ENCODE peak calls at places on chromosome 4, in five cellular contexts. E, C, G, Q and Y are unnamed samples.
A peak's percentile ranks its signal among the peaks of the same experiment; 100 is the strongest.

GRCh38 chr4:42396361-42397255 is 680 bp upstream of the SHISA3 start:
- DNase-seq in G (no peak), E (peak; percentile 38), Q (no peak), C (no peak), Y (peak; percentile 52)

GRCh38 chr4:61298178-61298740 is 98.1 kb downstream of the ADGRL3 start:
- DNase-seq in G (no peak), E (no peak), Q (no peak), C (no peak), Y (peak; percentile 29)

GRCh38 chr4:19213388-19213787 is 1038.3 kb upstream of the SLIT2 start:
- DNase-seq in E (no peak), C (no peak), G (no peak), Q (no peak), Y (peak; percentile 1)

GRCh38 chr4:160481696-160482330 is 1378.9 kb downstream of the RAPGEF2 start:
- DNase-seq in Q (no peak), G (no peak), C (no peak), E (no peak), Y (no peak)

GRCh38 chr4:185305979-185306442 is 89.7 kb downstream of the LRP2BP start:
- DNase-seq in E (peak; percentile 94), C (peak; percentile 97), G (no peak), Q (no peak), Y (peak; percentile 78)

GRCh38 chr4:57499786-57500185 is 389.6 kb upstream of the IGFBP7 start:
- DNase-seq in Q (no peak), G (no peak), E (peak; percentile 12), C (no peak), Y (no peak)

GRCh38 chr4:172168888-172169287 is 355.7 kb downstream of the GALNTL6 start:
- DNase-seq in C (no peak), G (no peak), E (no peak), Q (no peak), Y (no peak)

GRCh38 chr4:186144596-186145569 is 40.4 kb downstream of the FAM149A start:
- DNase-seq in C (peak; percentile 37), E (peak; percentile 56), G (peak; percentile 65), Q (peak; percentile 71), Y (peak; percentile 66)

GRCh38 chr4:14410469-14410868 is 591.8 kb upstream of the CPEB2 start:
- DNase-seq in G (no peak), Q (no peak), C (no peak), E (no peak), Y (no peak)

GRCh38 chr4:10346023-10346422 is 111.2 kb downstream of the ZNF518B start:
- DNase-seq in G (no peak), C (no peak), E (peak; percentile 72), Q (no peak), Y (peak; percentile 71)

GRCh38 chr4:14008494-14008893 is 381.0 kb upstream of the BOD1L1 start:
- DNase-seq in Q (no peak), E (no peak), G (no peak), C (no peak), Y (no peak)

GRCh38 chr4:87377816-87378215 is 13.2 kb downstream of the HSD17B11 start:
- DNase-seq in C (no peak), G (no peak), Q (no peak), E (no peak), Y (no peak)

GRCh38 chr4:10619855-10620254 is 64.7 kb downstream of the CLNK start:
- DNase-seq in C (no peak), Q (no peak), G (no peak), E (no peak), Y (no peak)

GRCh38 chr4:113116414-113117345 is 67.2 kb downstream of the ANK2 start:
- DNase-seq in Q (no peak), G (no peak), C (no peak), E (no peak), Y (no peak)

GRCh38 chr4:156322592-156322991 is 368.9 kb upstream of the CTSO start:
- DNase-seq in Q (no peak), E (peak; percentile 86), C (peak; percentile 92), G (no peak), Y (peak; percentile 76)

GRCh38 chr4:114417214-114417613 is 181.4 kb upstream of the UGT8 start:
- DNase-seq in C (no peak), Q (no peak), G (no peak), E (no peak), Y (no peak)

GRCh38 chr4:150119492-150119891 is 41.2 kb downstream of the DCLK2 start:
- DNase-seq in G (no peak), E (peak; percentile 56), Q (no peak), C (peak; percentile 62), Y (peak; percentile 41)

GRCh38 chr4:37727635-37728034 is 41.5 kb upstream of the RELL1 start:
- DNase-seq in G (no peak), Q (no peak), E (no peak), C (no peak), Y (no peak)

GRCh38 chr4:138329506-138330070 is 87.4 kb upstream of the SLC7A11 start:
- DNase-seq in Q (no peak), G (no peak), E (no peak), C (no peak), Y (no peak)

GRCh38 chr4:10006604-10007435 is 14.5 kb downstream of the SLC2A9 start:
- DNase-seq in C (no peak), Q (no peak), G (no peak), E (peak; percentile 60), Y (peak; percentile 37)

GRCh38 chr4:164402554-164402953 is 351.4 kb upstream of the SMIM31 start:
- DNase-seq in C (peak; percentile 28), G (no peak), E (no peak), Q (no peak), Y (no peak)

GRCh38 chr4:721261-722171 is 15.9 kb downstream of the PCGF3 start:
- DNase-seq in G (no peak), C (no peak), Q (no peak), E (peak; percentile 26), Y (peak; percentile 68)

GRCh38 chr4:116358633-116359222 is 726.6 kb downstream of the TRAM1L1 start:
- DNase-seq in C (peak; percentile 8), E (peak; percentile 72), G (no peak), Q (no peak), Y (peak; percentile 65)

GRCh38 chr4:2831611-2832308 is 11.9 kb upstream of the ADD1 start:
- DNase-seq in E (no peak), Q (no peak), G (peak; percentile 14), C (no peak), Y (no peak)